ENCODE peak calls at places on chromosomes 13 and 19, in five cellular contexts. G, R, J, L and W are unnamed samples.

GRCh38 chr13:39362652-39363390 is 240.2 kb downstream of the LHFPL6 start:
- DNase-seq in G (no peak), R (no peak), J (no peak), L (no peak), W (no peak)

GRCh38 chr19:5987077-5987818 is 9.3 kb upstream of the RANBP3 start:
- DNase-seq in G (peak; percentile 45), R (peak; percentile 66), J (peak; percentile 73), L (peak; percentile 59), W (peak; percentile 88)

GRCh38 chr19:16391301-16392055 is 66.9 kb downstream of the KLF2 start:
- DNase-seq in G (no peak), R (no peak), J (no peak), L (no peak), W (no peak)

GRCh38 chr19:17209126-17210036 is 5.8 kb upstream of the USE1 start:
- DNase-seq in G (no peak), R (peak; percentile 7), J (peak; percentile 82), L (peak; percentile 31), W (peak; percentile 39)

GRCh38 chr13:41767801-41768200 is 193.1 kb downstream of the VWA8 start:
- DNase-seq in G (no peak), R (no peak), J (no peak), L (no peak), W (peak; percentile 75)

GRCh38 chr19:7739801-7740659 is 7.3 kb downstream of the CD209 start:
- DNase-seq in G (no peak), R (no peak), J (no peak), L (no peak), W (no peak)

GRCh38 chr19:47227347-47228167 is 3.4 kb downstream of the BBC3 start:
- DNase-seq in G (no peak), R (peak; percentile 89), J (no peak), L (peak; percentile 60), W (peak; percentile 93)

GRCh38 chr19:16377521-16377920 is 52.9 kb downstream of the KLF2 start:
- DNase-seq in G (no peak), R (no peak), J (no peak), L (no peak), W (no peak)

GRCh38 chr19:33804021-33804799 is 7.5 kb downstream of the KCTD15 start:
- DNase-seq in G (no peak), R (peak; percentile 45), J (no peak), L (no peak), W (no peak)

GRCh38 chr13:105627270-105627669 is 908.2 kb downstream of the EFNB2 start:
- DNase-seq in G (no peak), R (no peak), J (no peak), L (no peak), W (no peak)

GRCh38 chr19:28170066-28170465 is 1042.9 kb downstream of the UQCRFS1 start:
- DNase-seq in G (no peak), R (no peak), J (no peak), L (no peak), W (no peak)

GRCh38 chr19:5714819-5715218 is 5.1 kb downstream of the LONP1 start:
- DNase-seq in G (no peak), R (no peak), J (no peak), L (no peak), W (no peak)

GRCh38 chr13:72875233-72875632 is 93.3 kb downstream of the PIBF1 start:
- DNase-seq in G (no peak), R (no peak), J (no peak), L (no peak), W (no peak)

GRCh38 chr19:15563325-15563794 is 51.7 kb upstream of the CYP4F8 start:
- DNase-seq in G (no peak), R (no peak), J (no peak), L (no peak), W (peak; percentile 40)

GRCh38 chr19:56350416-56351045 is 35.9 kb upstream of the ZSCAN5A start:
- DNase-seq in G (no peak), R (peak; percentile 28), J (peak; percentile 34), L (no peak), W (peak; percentile 53)

GRCh38 chr13:53311561-53311960 is 282.9 kb downstream of the OLFM4 start:
- DNase-seq in G (no peak), R (no peak), J (no peak), L (no peak), W (no peak)

GRCh38 chr13:84366484-84366883 is 484.2 kb upstream of the SLITRK1 start:
- DNase-seq in G (no peak), R (no peak), J (no peak), L (no peak), W (no peak)

GRCh38 chr19:31962565-31962996 is 382.8 kb upstream of the ZNF507 start:
- DNase-seq in G (no peak), R (no peak), J (no peak), L (no peak), W (no peak)

GRCh38 chr19:33719366-33720154 is 77.1 kb upstream of the KCTD15 start:
- DNase-seq in G (no peak), R (no peak), J (no peak), L (no peak), W (no peak)

GRCh38 chr13:52931913-52932312 is 83.5 kb upstream of the PCDH8 start:
- DNase-seq in G (no peak), R (no peak), J (no peak), L (no peak), W (no peak)